ENCODE peak calls at places on chromosomes 11 and 22, in six cellular contexts. J is GM04504, A is nucleus accumbens, E is lung, S is NCI-H510A treated with DMSO at 0.1 percent for 48 hours, H is EH. Y is an unnamed sample.

GRCh38 chr11:27313157-27313821 is 49.7 kb downstream of the CCDC34 start:
- DNase-seq in E (no peak), S (no peak), J (no peak), A (no peak), H (peak), Y (no peak)

GRCh38 chr11:134150195-134150903 is 73.4 kb downstream of the NCAPD3 start:
- DNase-seq in J (no peak), S (no peak), H (no peak), A (peak), E (no peak), Y (no peak)

GRCh38 chr11:120547301-120547700 is 35.8 kb downstream of the GRIK4 start:
- DNase-seq in H (no peak), E (no peak), S (no peak), A (no peak), J (no peak), Y (no peak)

GRCh38 chr11:64999478-64999877 is 2.7 kb upstream of the BATF2 start:
- DNase-seq in A (no peak), S (no peak), H (no peak), E (no peak), J (no peak), Y (no peak)

GRCh38 chr22:42194104-42194851 is 63.7 kb upstream of the CYP2D6 start:
- DNase-seq in E (no peak), S (no peak), H (no peak), J (no peak), A (no peak), Y (no peak)

GRCh38 chr11:47256374-47256773 is 1.4 kb upstream of the NR1H3 start:
- DNase-seq in S (no peak), A (no peak), E (no peak), J (no peak), H (no peak), Y (no peak)

GRCh38 chr11:70323811-70324210 is 53.3 kb downstream of the PPFIA1 start:
- DNase-seq in E (no peak), H (peak), A (no peak), J (no peak), S (no peak), Y (no peak)

GRCh38 chr11:75420224-75421034 is 12.6 kb downstream of the KLHL35 start:
- DNase-seq in H (no peak), E (no peak), A (no peak), J (no peak), S (peak), Y (no peak)

GRCh38 chr11:121630041-121630440 is 177.3 kb upstream of the SORL1-AS1 start:
- DNase-seq in S (no peak), H (peak), E (no peak), J (peak), A (no peak), Y (no peak)

GRCh38 chr22:20324139-20324516 is 4.3 kb upstream of the DGCR6L start:
- DNase-seq in A (no peak), S (no peak), H (no peak), E (no peak), J (no peak), Y (no peak)

GRCh38 chr11:7595016-7595869 is 78.1 kb downstream of the CYB5R2 start:
- DNase-seq in E (no peak), J (no peak), H (no peak), S (peak), A (no peak), Y (peak)

GRCh38 chr11:12717851-12718291 is 43.6 kb downstream of the TEAD1 start:
- DNase-seq in A (no peak), H (peak), S (no peak), J (no peak), E (no peak), Y (no peak)

GRCh38 chr11:73997120-73997772 is 11.6 kb downstream of the UCP3 start:
- DNase-seq in A (no peak), E (no peak), J (no peak), S (no peak), H (no peak), Y (no peak)

GRCh38 chr11:48025983-48026340 is 45.6 kb downstream of the PTPRJ start:
- DNase-seq in S (no peak), J (no peak), H (no peak), A (no peak), E (no peak), Y (no peak)

GRCh38 chr22:29201722-29202230 is 3.9 kb upstream of the EMID1 start:
- DNase-seq in S (no peak), E (no peak), J (no peak), H (no peak), A (no peak), Y (no peak)

GRCh38 chr11:96116341-96116740 is 192.4 kb upstream of the MTMR2 start:
- DNase-seq in H (no peak), S (no peak), A (no peak), E (no peak), J (no peak), Y (no peak)

GRCh38 chr11:68043349-68044144 is 4.7 kb downstream of the TCIRG1 start:
- DNase-seq in A (no peak), H (peak), E (no peak), S (peak), J (no peak), Y (peak)

GRCh38 chr11:118415739-118416068 is 14.3 kb downstream of the ATP5MG start:
- DNase-seq in A (no peak), S (peak), H (peak), E (no peak), J (peak), Y (peak)

GRCh38 chr11:3867209-3868071 is 12.0 kb downstream of the STIM1 start:
- DNase-seq in A (no peak), S (no peak), H (no peak), E (no peak), J (no peak), Y (no peak)

GRCh38 chr11:99020324-99021225 is at the start of gene CNTN5:
- DNase-seq in S (peak), J (no peak), A (no peak), E (peak), H (peak), Y (peak)

GRCh38 chr11:73907191-73907590 is 30.4 kb downstream of the PAAF1 start:
- DNase-seq in S (no peak), E (no peak), A (no peak), H (peak), J (no peak), Y (no peak)

GRCh38 chr22:23399367-23400285 is 180.5 kb downstream of the IGLL1 start:
- DNase-seq in J (no peak), S (no peak), H (no peak), A (no peak), E (no peak), Y (no peak)

GRCh38 chr11:34548278-34548677 is 34.7 kb upstream of the ELF5 start:
- DNase-seq in J (no peak), A (no peak), E (peak), S (peak), H (no peak), Y (no peak)

GRCh38 chr11:110525883-110526282 is 96.1 kb downstream of the FDX1 start:
- DNase-seq in J (peak), E (peak), H (peak), S (no peak), A (no peak), Y (peak)

GRCh38 chr11:36264011-36264410 is 25.2 kb downstream of the COMMD9 start:
- DNase-seq in J (no peak), H (no peak), A (no peak), E (no peak), S (no peak), Y (no peak)

GRCh38 chr22:31082606-31083376 is 1.7 kb downstream of the SMTN start:
- DNase-seq in J (peak), E (peak), S (no peak), H (peak), A (no peak), Y (peak)

GRCh38 chr11:47616726-47617416 is 22.7 kb upstream of the C1QTNF4 start:
- DNase-seq in E (peak), J (peak), A (no peak), S (no peak), H (peak), Y (peak)

GRCh38 chr11:86427441-86427840 is 52.8 kb downstream of the CCDC81 start:
- DNase-seq in H (no peak), E (no peak), S (no peak), A (no peak), J (no peak), Y (no peak)

GRCh38 chr22:28822930-28823481 is 22.6 kb upstream of the XBP1 start:
- DNase-seq in J (no peak), S (peak), A (no peak), H (no peak), E (no peak), Y (peak)

Y was measured in NCI-H345.